ENCODE peak calls at places on chromosomes 4 and X, in nine cellular contexts. One of them, this sample, is unnamed.

GRCh38 chr4:10226756-10227155 is 110.2 kb upstream of the WDR1 start:
- DNase-seq in suprapubic skin: no peak
- DNase-seq in SK-N-SH: no peak
- DNase-seq in endothelial cell of umbilical vein: no peak
- DNase-seq in stomach: no peak
- DNase-seq in GM23338: no peak
- DNase-seq in sigmoid colon: no peak
- DNase-seq in transverse colon: no peak
- DNase-seq in HCT116: no peak
- DNase-seq in this sample: no peak

GRCh38 chr4:176849076-176849475 is 56.4 kb upstream of the VEGFC start:
- DNase-seq in endothelial cell of umbilical vein: no peak
- DNase-seq in transverse colon: no peak
- DNase-seq in SK-N-SH: no peak
- DNase-seq in suprapubic skin: no peak
- DNase-seq in stomach: no peak
- DNase-seq in GM23338: no peak
- DNase-seq in sigmoid colon: no peak
- DNase-seq in HCT116: no peak
- DNase-seq in this sample: no peak

GRCh38 chrX:873016-873415 is 242.4 kb downstream of the SHOX start:
- DNase-seq in endothelial cell of umbilical vein: no peak
- DNase-seq in GM23338: no peak
- DNase-seq in sigmoid colon: no peak
- DNase-seq in HCT116: no peak
- DNase-seq in transverse colon: no peak
- DNase-seq in SK-N-SH: no peak
- DNase-seq in stomach: no peak
- DNase-seq in suprapubic skin: no peak
- DNase-seq in this sample: no peak

GRCh38 chr4:17068885-17069284 is 170.4 kb upstream of the LDB2 start:
- DNase-seq in GM23338: no peak
- DNase-seq in HCT116: no peak
- DNase-seq in suprapubic skin: no peak
- DNase-seq in SK-N-SH: no peak
- DNase-seq in sigmoid colon: no peak
- DNase-seq in endothelial cell of umbilical vein: no peak
- DNase-seq in stomach: no peak
- DNase-seq in transverse colon: no peak
- DNase-seq in this sample: no peak

GRCh38 chrX:80420147-80420546 is at the start of gene TENT5D:
- DNase-seq in stomach: no peak
- DNase-seq in SK-N-SH: no peak
- DNase-seq in endothelial cell of umbilical vein: no peak
- DNase-seq in GM23338: no peak
- DNase-seq in transverse colon: no peak
- DNase-seq in sigmoid colon: no peak
- DNase-seq in HCT116: no peak
- DNase-seq in suprapubic skin: no peak
- DNase-seq in this sample: no peak

GRCh38 chr4:40848251-40848650 is 98.5 kb downstream of the NSUN7 start:
- DNase-seq in HCT116: no peak
- DNase-seq in stomach: no peak
- DNase-seq in GM23338: peak; percentile 30
- DNase-seq in endothelial cell of umbilical vein: no peak
- DNase-seq in sigmoid colon: peak; percentile 25
- DNase-seq in transverse colon: no peak
- DNase-seq in SK-N-SH: no peak
- DNase-seq in suprapubic skin: no peak
- DNase-seq in this sample: no peak

GRCh38 chr4:113762851-113763172 is 1.3 kb upstream of the CAMK2D start:
- DNase-seq in sigmoid colon: no peak
- DNase-seq in suprapubic skin: no peak
- DNase-seq in SK-N-SH: no peak
- DNase-seq in GM23338: no peak
- DNase-seq in endothelial cell of umbilical vein: no peak
- DNase-seq in HCT116: no peak
- DNase-seq in stomach: no peak
- DNase-seq in transverse colon: no peak
- DNase-seq in this sample: no peak

GRCh38 chr4:89316187-89316586 is 8.6 kb upstream of the GPRIN3 start:
- DNase-seq in GM23338: no peak
- DNase-seq in endothelial cell of umbilical vein: peak; percentile 31
- DNase-seq in stomach: no peak
- DNase-seq in HCT116: no peak
- DNase-seq in SK-N-SH: no peak
- DNase-seq in sigmoid colon: no peak
- DNase-seq in transverse colon: no peak
- DNase-seq in suprapubic skin: no peak
- DNase-seq in this sample: no peak

GRCh38 chr4:38923746-38924145 is 56.1 kb downstream of the FAM114A1 start:
- DNase-seq in SK-N-SH: no peak
- DNase-seq in endothelial cell of umbilical vein: no peak
- DNase-seq in transverse colon: no peak
- DNase-seq in sigmoid colon: no peak
- DNase-seq in HCT116: no peak
- DNase-seq in GM23338: no peak
- DNase-seq in suprapubic skin: no peak
- DNase-seq in stomach: no peak
- DNase-seq in this sample: no peak

DNA sequence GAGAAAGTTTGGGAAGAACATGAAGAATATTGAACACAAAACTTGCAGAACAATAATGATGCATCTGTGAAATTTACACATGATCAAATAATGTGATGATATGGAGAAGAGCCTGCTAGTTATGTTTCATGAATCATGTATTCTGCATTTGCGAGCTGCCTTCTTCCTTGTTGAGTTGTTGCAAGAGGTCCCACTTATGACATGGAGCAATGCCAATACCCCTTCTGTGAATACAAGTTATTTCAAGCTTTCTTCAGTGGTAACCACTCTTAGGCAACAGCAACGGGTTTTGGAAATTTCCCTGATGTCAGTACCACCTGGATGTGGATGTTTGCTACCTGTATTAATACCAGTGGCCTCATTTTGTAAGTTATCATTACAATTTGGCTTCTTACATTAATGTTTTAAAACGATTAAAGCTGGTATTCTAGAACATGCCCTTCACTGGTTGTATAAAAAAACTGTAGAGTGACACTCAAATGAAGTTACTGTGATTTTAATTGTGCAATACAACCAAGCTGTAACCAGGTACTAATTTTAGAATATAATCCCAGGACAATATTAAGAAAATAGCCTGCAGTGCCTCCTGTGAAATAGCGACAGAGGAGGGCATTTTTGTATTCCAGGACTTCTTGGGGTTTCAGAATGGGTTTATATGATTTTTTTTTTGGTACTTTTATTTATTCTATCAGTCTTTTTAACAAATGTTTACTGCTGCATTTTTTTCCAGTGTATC is 25.3 kb downstream of the IQCM start:
- DNase-seq in sigmoid colon: no peak
- DNase-seq in stomach: no peak
- DNase-seq in transverse colon: no peak
- DNase-seq in GM23338: no peak
- DNase-seq in SK-N-SH: no peak
- DNase-seq in endothelial cell of umbilical vein: no peak
- DNase-seq in suprapubic skin: no peak
- DNase-seq in HCT116: no peak
- DNase-seq in this sample: no peak
- H3K27ac ChIP-seq in sigmoid colon: no peak overlapping the region
- H3K27ac ChIP-seq in stomach: no peak overlapping the region
- H3K27ac ChIP-seq in transverse colon: no peak overlapping the region
- H3K27ac ChIP-seq in GM23338: no peak overlapping the region
- H3K27ac ChIP-seq in SK-N-SH: no peak overlapping the region
- H3K27ac ChIP-seq in endothelial cell of umbilical vein: no peak overlapping the region
- H3K27ac ChIP-seq in suprapubic skin: no peak overlapping the region
- H3K27ac ChIP-seq in HCT116: no peak overlapping the region
- H3K27ac ChIP-seq in this sample: no peak overlapping the region

GRCh38 chrX:135975421-135975820 is 1.6 kb upstream of the MMGT1 start:
- DNase-seq in HCT116: no peak
- DNase-seq in transverse colon: no peak
- DNase-seq in GM23338: no peak
- DNase-seq in suprapubic skin: no peak
- DNase-seq in sigmoid colon: no peak
- DNase-seq in stomach: no peak
- DNase-seq in endothelial cell of umbilical vein: no peak
- DNase-seq in SK-N-SH: no peak
- DNase-seq in this sample: no peak

GRCh38 chrX:135973025-135973547 is 702 bp downstream of the MMGT1 start:
- DNase-seq in suprapubic skin: no peak
- DNase-seq in endothelial cell of umbilical vein: no peak
- DNase-seq in transverse colon: peak; percentile 26
- DNase-seq in HCT116: no peak
- DNase-seq in GM23338: peak; percentile 1
- DNase-seq in stomach: no peak
- DNase-seq in sigmoid colon: no peak
- DNase-seq in SK-N-SH: no peak
- DNase-seq in this sample: no peak

GRCh38 chrX:135977611-135978010 is 3.8 kb upstream of the MMGT1 start:
- DNase-seq in transverse colon: no peak
- DNase-seq in sigmoid colon: no peak
- DNase-seq in endothelial cell of umbilical vein: no peak
- DNase-seq in HCT116: no peak
- DNase-seq in GM23338: no peak
- DNase-seq in SK-N-SH: no peak
- DNase-seq in suprapubic skin: no peak
- DNase-seq in stomach: no peak
- DNase-seq in this sample: no peak

GRCh38 chrX:135974279-135974856 is 580 bp upstream of the MMGT1 start:
- DNase-seq in HCT116: peak; percentile 36
- DNase-seq in GM23338: peak; percentile 78
- DNase-seq in sigmoid colon: peak; percentile 91
- DNase-seq in SK-N-SH: peak; percentile 92
- DNase-seq in endothelial cell of umbilical vein: peak; percentile 18
- DNase-seq in stomach: peak; percentile 75
- DNase-seq in transverse colon: peak; percentile 82
- DNase-seq in suprapubic skin: peak; percentile 88
- DNase-seq in this sample: peak; percentile 89

DNA sequence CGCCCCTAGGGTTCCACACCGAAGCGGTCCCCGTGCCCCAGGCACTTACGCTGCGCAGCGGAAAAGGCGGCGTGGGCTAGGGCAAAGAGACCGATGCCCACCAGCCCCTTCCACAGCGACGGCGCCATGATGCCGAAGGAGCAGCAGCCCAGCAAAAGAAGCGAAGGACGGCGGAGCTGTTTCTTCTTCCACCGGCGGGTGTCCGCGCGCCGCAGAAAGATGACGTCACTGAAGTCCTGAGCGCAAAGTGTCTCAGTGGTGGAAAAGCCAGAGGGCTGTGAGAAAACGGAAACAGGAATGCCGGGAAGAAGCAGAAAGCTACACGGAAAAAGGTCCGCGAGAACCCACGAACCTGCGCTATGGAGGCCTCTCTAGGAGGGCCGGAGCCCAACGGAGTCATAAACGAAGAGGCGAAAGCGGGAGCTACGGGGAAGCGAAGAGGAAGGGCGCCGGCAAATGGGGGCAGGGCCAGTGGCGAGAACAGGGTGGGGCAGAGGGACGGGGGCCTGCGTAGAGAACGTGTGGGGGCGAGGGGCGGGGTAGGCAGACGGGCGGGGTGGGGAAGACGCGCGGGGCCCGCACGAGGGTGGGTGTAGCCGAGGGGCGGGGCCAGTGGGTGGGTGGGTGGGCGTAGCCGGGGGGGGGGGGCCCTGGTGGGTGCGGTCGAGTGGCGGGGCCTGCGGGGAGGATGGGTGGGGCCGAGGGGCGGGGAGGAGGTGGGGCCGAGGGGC is at the start of gene MMGT1:
- DNase-seq in transverse colon: peak; percentile 85
- DNase-seq in GM23338: peak; percentile 71
- DNase-seq in sigmoid colon: peak; percentile 94
- DNase-seq in endothelial cell of umbilical vein: peak; percentile 86
- DNase-seq in SK-N-SH: peak; percentile 93
- DNase-seq in stomach: peak; percentile 80
- DNase-seq in suprapubic skin: peak; percentile 88
- DNase-seq in HCT116: peak; percentile 59
- DNase-seq in this sample: peak; percentile 95
- TF ChIP-seq POLR2AphosphoS5 in transverse colon: no peak
- TF ChIP-seq POLR2AphosphoS5 in GM23338: peak; percentile 65
- TF ChIP-seq POLR2AphosphoS5 in sigmoid colon: peak; percentile 75
- TF ChIP-seq POLR2AphosphoS5 in endothelial cell of umbilical vein: peak; percentile 25
- TF ChIP-seq POLR2AphosphoS5 in SK-N-SH: peak; percentile 22
- TF ChIP-seq POLR2AphosphoS5 in stomach: peak; percentile 36
- TF ChIP-seq POLR2AphosphoS5 in suprapubic skin: no peak
- TF ChIP-seq POLR2AphosphoS5 in HCT116: peak; percentile 56
- TF ChIP-seq POLR2AphosphoS5 in this sample: peak; percentile 80

DNA sequence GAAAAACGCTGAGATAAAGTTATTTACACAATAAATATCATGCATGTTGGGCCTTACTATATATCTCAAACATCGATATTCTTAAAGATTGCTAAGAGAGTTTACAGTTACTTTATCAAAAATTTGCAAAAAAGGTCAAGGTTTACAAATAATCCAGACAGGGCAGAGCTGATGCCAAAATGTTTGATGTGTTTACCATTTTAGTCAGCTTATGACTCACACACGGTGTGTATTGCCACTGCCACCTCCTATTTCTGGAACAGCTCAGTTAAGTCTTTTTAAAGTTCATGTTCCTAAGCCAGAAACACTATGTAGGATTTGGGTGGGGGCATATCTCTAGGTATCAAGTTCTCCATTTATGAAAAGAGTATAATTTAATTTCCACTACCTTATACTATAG is 580.6 kb downstream of the INPP4B start:
- DNase-seq in GM23338: no peak
- DNase-seq in sigmoid colon: no peak
- DNase-seq in endothelial cell of umbilical vein: peak; percentile 70
- DNase-seq in suprapubic skin: no peak
- DNase-seq in transverse colon: no peak
- DNase-seq in HCT116: peak; percentile 21
- DNase-seq in stomach: no peak
- DNase-seq in SK-N-SH: no peak
- DNase-seq in this sample: no peak
- H3K27ac ChIP-seq in GM23338: no peak overlapping the region
- H3K27ac ChIP-seq in sigmoid colon: no peak overlapping the region
- H3K27ac ChIP-seq in endothelial cell of umbilical vein: no peak overlapping the region
- H3K27ac ChIP-seq in suprapubic skin: no peak overlapping the region
- H3K27ac ChIP-seq in transverse colon: no peak overlapping the region
- H3K27ac ChIP-seq in HCT116: peak overlapping the region; percentile 16
- H3K27ac ChIP-seq in stomach: no peak overlapping the region
- H3K27ac ChIP-seq in SK-N-SH: peak overlapping the region; percentile 43
- H3K27ac ChIP-seq in this sample: no peak overlapping the region

DNA sequence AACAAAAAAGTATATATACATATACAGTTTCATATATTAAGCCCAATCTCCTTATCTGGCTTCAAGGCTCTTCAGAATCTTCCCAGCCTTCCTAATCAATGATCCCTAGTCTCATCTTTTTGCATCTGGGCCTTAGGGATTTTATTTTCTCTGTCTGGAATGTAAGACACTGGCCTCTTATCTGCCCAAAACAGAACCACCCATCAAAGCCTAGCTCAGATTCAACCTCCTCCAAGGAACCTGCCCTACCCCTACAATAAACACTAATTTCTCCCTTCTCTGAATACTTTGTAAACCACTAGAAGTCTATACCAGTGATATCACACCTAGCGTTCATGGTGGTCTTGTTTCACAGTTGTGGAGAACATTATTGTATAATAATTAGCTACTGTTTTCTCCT is 23.1 kb upstream of the GAB1 start:
- DNase-seq in HCT116: no peak
- DNase-seq in SK-N-SH: no peak
- DNase-seq in GM23338: no peak
- DNase-seq in stomach: no peak
- DNase-seq in suprapubic skin: no peak
- DNase-seq in transverse colon: no peak
- DNase-seq in endothelial cell of umbilical vein: no peak
- DNase-seq in sigmoid colon: no peak
- DNase-seq in this sample: no peak
- TF ChIP-seq POLR2AphosphoS5 in HCT116: no peak
- TF ChIP-seq POLR2AphosphoS5 in SK-N-SH: no peak
- TF ChIP-seq POLR2AphosphoS5 in GM23338: no peak
- TF ChIP-seq POLR2AphosphoS5 in stomach: no peak
- TF ChIP-seq POLR2AphosphoS5 in suprapubic skin: no peak
- TF ChIP-seq POLR2AphosphoS5 in transverse colon: no peak
- TF ChIP-seq POLR2AphosphoS5 in endothelial cell of umbilical vein: no peak
- TF ChIP-seq POLR2AphosphoS5 in sigmoid colon: no peak
- TF ChIP-seq POLR2AphosphoS5 in this sample: no peak

This sample was measured in spleen.